ENCODE peak calls at places on chromosomes 1 and 21, in nine cellular contexts. U, J, M, Y, H, S, F, A and Q are unnamed samples.

GRCh38 chr1:114715952-114716303 is 643 bp downstream of the NRAS start:
- DNase-seq in U (peak; percentile 36), J (no peak), M (no peak), Y (no peak), H (no peak), S (no peak), F (no peak), A (peak; percentile 6), Q (no peak)

GRCh38 chr1:98210064-98210463 is 289.2 kb upstream of the DPYD start:
- DNase-seq in U (peak; percentile 50), J (no peak), M (no peak), Y (no peak), H (no peak), S (no peak), F (no peak), A (peak; percentile 85), Q (no peak)

GRCh38 chr21:46114963-46115362 is 17.1 kb downstream of the COL6A2 start:
- DNase-seq in U (no peak), J (peak; percentile 41), M (no peak), Y (peak; percentile 61), H (no peak), S (no peak), F (no peak), A (no peak), Q (no peak)

GRCh38 chr21:38388684-38389676 is 109.3 kb downstream of the ERG start:
- DNase-seq in U (peak; percentile 8), J (no peak), M (no peak), Y (no peak), H (no peak), S (no peak), F (no peak), A (no peak), Q (no peak)

GRCh38 chr1:199279107-199279506 is 640.3 kb downstream of the PTPRC start:
- DNase-seq in U (no peak), J (no peak), M (no peak), Y (no peak), H (no peak), S (no peak), F (no peak), A (no peak), Q (no peak)

GRCh38 chr1:62398377-62398776 is 38.5 kb upstream of the USP1 start:
- DNase-seq in U (peak; percentile 95), J (no peak), M (no peak), Y (no peak), H (no peak), S (peak; percentile 55), F (no peak), A (peak; percentile 71), Q (no peak)

GRCh38 chr1:219533280-219533679 is 79.6 kb downstream of the ZC3H11B start:
- DNase-seq in U (peak; percentile 7), J (no peak), M (no peak), Y (no peak), H (no peak), S (peak; percentile 24), F (no peak), A (peak; percentile 39), Q (no peak)

GRCh38 chr1:116990612-116991151 is 10.9 kb upstream of the CD101 start:
- DNase-seq in U (peak; percentile 96), J (no peak), M (no peak), Y (peak; percentile 88), H (no peak), S (peak; percentile 42), F (no peak), A (no peak), Q (no peak)

GRCh38 chr21:45020629-45021427 is 53.6 kb upstream of the ADARB1 start:
- DNase-seq in U (no peak), J (no peak), M (no peak), Y (peak; percentile 85), H (peak; percentile 9), S (no peak), F (no peak), A (no peak), Q (no peak)

GRCh38 chr21:45562401-45562800 is 20.2 kb upstream of the SLC19A1 start:
- DNase-seq in U (no peak), J (no peak), M (no peak), Y (peak; percentile 16), H (no peak), S (no peak), F (no peak), A (no peak), Q (no peak)

GRCh38 chr1:228734881-228735801 is at the start of gene RHOU:
- DNase-seq in U (peak; percentile 77), J (peak; percentile 87), M (peak; percentile 58), Y (peak; percentile 88), H (peak; percentile 68), S (peak; percentile 85), F (no peak), A (peak; percentile 73), Q (peak; percentile 36)

GRCh38 chr1:94063379-94063778 is 57.6 kb downstream of the ABCA4 start:
- DNase-seq in U (peak; percentile 74), J (no peak), M (no peak), Y (no peak), H (no peak), S (peak; percentile 47), F (no peak), A (peak; percentile 47), Q (no peak)

GRCh38 chr1:165894591-165894990 is 67.2 kb downstream of the UCK2 start:
- DNase-seq in U (peak; percentile 54), J (no peak), M (no peak), Y (no peak), H (no peak), S (peak; percentile 25), F (no peak), A (no peak), Q (no peak)

GRCh38 chr1:201982082-201982922 is at the start of gene RNPEP:
- DNase-seq in U (peak; percentile 91), J (peak; percentile 84), M (peak; percentile 60), Y (peak; percentile 87), H (peak; percentile 73), S (peak; percentile 73), F (peak; percentile 66), A (peak; percentile 74), Q (peak; percentile 52)

GRCh38 chr21:16534408-16535099 is 804.8 kb downstream of the USP25 start:
- DNase-seq in U (peak; percentile 76), J (no peak), M (no peak), Y (peak; percentile 87), H (no peak), S (no peak), F (no peak), A (peak; percentile 9), Q (no peak)

GRCh38 chr21:16532841-16533240 is 803.1 kb downstream of the USP25 start:
- DNase-seq in U (peak; percentile 74), J (no peak), M (no peak), Y (no peak), H (no peak), S (no peak), F (no peak), A (no peak), Q (no peak)

GRCh38 chr21:16533692-16534407 is 804.1 kb downstream of the USP25 start:
- DNase-seq in U (peak; percentile 60), J (no peak), M (no peak), Y (no peak), H (no peak), S (no peak), F (no peak), A (no peak), Q (no peak)

GRCh38 chr21:16535100-16535418 is 805.3 kb downstream of the USP25 start:
- DNase-seq in U (peak; percentile 92), J (peak; percentile 54), M (no peak), Y (peak; percentile 84), H (no peak), S (no peak), F (no peak), A (peak; percentile 48), Q (no peak)

GRCh38 chr21:16530656-16531055 is 800.9 kb downstream of the USP25 start:
- DNase-seq in U (no peak), J (no peak), M (no peak), Y (no peak), H (no peak), S (no peak), F (no peak), A (no peak), Q (no peak)
- H3K36me3 ChIP-seq in U (no peaks in the 10 kb centered on the region), J (no peaks in the 10 kb centered on the region), M (no peaks in the 10 kb centered on the region), Y (no peaks in the 10 kb centered on the region), H (no peaks in the 10 kb centered on the region), S (no peaks in the 10 kb centered on the region), F (no peaks in the 10 kb centered on the region), A (no peaks in the 10 kb centered on the region), Q (no peaks in the 10 kb centered on the region)

GRCh38 chr1:214476958-214477870 is 74.2 kb downstream of the PTPN14 start:
- DNase-seq in U (peak; percentile 95), J (no peak), M (no peak), Y (no peak), H (no peak), S (peak; percentile 60), F (no peak), A (no peak), Q (no peak)
- H3K27ac ChIP-seq in U (peak overlapping the region; percentile 90), J (peak overlapping the region; percentile 47), M (no peak overlapping the region), Y (no peak overlapping the region), H (no peak overlapping the region), S (peak overlapping the region; percentile 84), F (no peak overlapping the region), A (no peak overlapping the region), Q (no peak overlapping the region)

GRCh38 chr1:207458409-207458808 is 4.3 kb downstream of the CR2 start:
- DNase-seq in U (no peak), J (no peak), M (no peak), Y (no peak), H (no peak), S (no peak), F (no peak), A (no peak), Q (no peak)
- H3K36me3 ChIP-seq in U (no peaks in the 10 kb centered on the region), J (no peaks in the 10 kb centered on the region), M (no peaks in the 10 kb centered on the region), Y (no peaks in the 10 kb centered on the region), H (no peaks in the 10 kb centered on the region), S (no peaks in the 10 kb centered on the region), F (no peaks in the 10 kb centered on the region), A (no peaks in the 10 kb centered on the region), Q (no peaks in the 10 kb centered on the region)

DNA sequence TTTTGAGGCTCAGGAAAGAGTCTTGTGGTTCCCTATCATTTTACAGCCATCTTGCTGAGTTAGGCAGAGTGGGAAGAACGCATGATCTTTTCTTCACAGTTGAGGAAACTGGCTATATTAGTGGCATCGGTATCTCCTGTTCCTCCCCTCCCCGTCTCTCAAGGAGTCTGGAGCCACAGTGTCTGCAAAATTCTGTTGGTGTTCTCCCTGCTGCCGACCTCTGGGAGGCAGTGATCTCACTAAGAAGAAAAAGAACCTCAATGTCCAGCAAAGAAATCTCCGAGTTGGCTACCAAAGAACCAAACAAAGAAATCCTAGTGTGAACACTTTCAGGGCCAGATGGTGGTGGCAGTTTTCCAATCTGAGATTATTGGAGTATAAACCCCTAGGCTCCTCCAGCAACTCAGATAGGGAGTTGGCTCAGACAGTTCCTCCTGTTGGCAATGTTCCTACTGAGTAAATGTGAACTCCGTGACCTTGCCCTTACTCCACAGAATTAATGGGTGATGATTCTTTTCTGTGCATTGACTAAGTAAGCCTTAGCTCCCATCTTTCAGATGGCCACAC is 41.2 kb downstream of the PRAMEF20 start:
- DNase-seq in U (no peak), J (no peak), M (no peak), Y (no peak), H (no peak), S (no peak), F (no peak), A (no peak), Q (no peak)
- H3K27ac ChIP-seq in U (no peak overlapping the region), J (no peak overlapping the region), M (no peak overlapping the region), Y (no peak overlapping the region), H (no peak overlapping the region), S (no peak overlapping the region), F (no peak overlapping the region), A (no peak overlapping the region), Q (no peak overlapping the region)